ENCODE peak calls at places on chromosomes 4 and X, in nine cellular contexts. B, F, W, X, R, M, Q, U and Z are unnamed samples.

GRCh38 chr4:7371122-7371941 is 63.4 kb downstream of the PSAPL1 start:
- DNase-seq in B (no peak), F (no peak), W (no peak), X (no peak), R (peak), M (no peak), Q (no peak), U (no peak), Z (no peak)

GRCh38 chr4:60611762-60612496 is 588.2 kb upstream of the ADGRL3 start:
- DNase-seq in B (no peak), F (no peak), W (no peak), X (no peak), R (peak), M (no peak), Q (no peak), U (no peak), Z (no peak)

GRCh38 chr4:119337010-119337409 is 15.1 kb upstream of the FABP2 start:
- DNase-seq in B (no peak), F (peak), W (no peak), X (no peak), R (no peak), M (no peak), Q (no peak), U (no peak), Z (no peak)

GRCh38 chrX:12956704-12957541 is 18.0 kb upstream of the TMSB4X start:
- DNase-seq in B (peak), F (peak), W (no peak), X (peak), R (no peak), M (peak), Q (no peak), U (no peak), Z (no peak)

GRCh38 chr4:75834095-75834771 is 68.0 kb downstream of the PPEF2 start:
- DNase-seq in B (no peak), F (no peak), W (no peak), X (no peak), R (no peak), M (no peak), Q (no peak), U (no peak), Z (no peak)

GRCh38 chrX:150051096-150051495 is 112.8 kb upstream of the EOLA2 start:
- DNase-seq in B (no peak), F (no peak), W (no peak), X (no peak), R (no peak), M (no peak), Q (no peak), U (no peak), Z (no peak)

GRCh38 chr4:130336585-130337217 is 1240.7 kb downstream of the C4orf33 start:
- DNase-seq in B (no peak), F (peak), W (no peak), X (no peak), R (no peak), M (no peak), Q (peak), U (no peak), Z (no peak)

GRCh38 chrX:136879001-136879667 is 1.4 kb downstream of the RBMX start:
- DNase-seq in B (no peak), F (no peak), W (no peak), X (no peak), R (no peak), M (peak), Q (no peak), U (no peak), Z (no peak)

GRCh38 chr4:144578681-144579080 is 67.3 kb upstream of the HHIP start:
- DNase-seq in B (no peak), F (no peak), W (no peak), X (no peak), R (no peak), M (no peak), Q (no peak), U (no peak), Z (no peak)

GRCh38 chrX:53281321-53281822 is at the start of gene IQSEC2:
- DNase-seq in B (no peak), F (peak), W (peak), X (no peak), R (peak), M (no peak), Q (peak), U (no peak), Z (peak)

GRCh38 chr4:181007751-181008150 is 1235.5 kb upstream of the TENM3 start:
- DNase-seq in B (no peak), F (peak), W (no peak), X (no peak), R (no peak), M (no peak), Q (no peak), U (no peak), Z (no peak)

GRCh38 chr4:16027114-16027513 is 56.7 kb downstream of the PROM1 start:
- DNase-seq in B (no peak), F (no peak), W (no peak), X (no peak), R (no peak), M (no peak), Q (no peak), U (no peak), Z (no peak)

GRCh38 chr4:173073939-173074500 is 94.6 kb upstream of the GALNT7 start:
- DNase-seq in B (no peak), F (no peak), W (no peak), X (no peak), R (no peak), M (no peak), Q (peak), U (no peak), Z (no peak)

GRCh38 chr4:183797041-183797444 is 108.1 kb upstream of the STOX2 start:
- DNase-seq in B (peak), F (no peak), W (no peak), X (peak), R (no peak), M (no peak), Q (peak), U (no peak), Z (peak)

GRCh38 chr4:31667701-31668100 is 947.5 kb downstream of the PCDH7 start:
- DNase-seq in B (no peak), F (no peak), W (no peak), X (no peak), R (no peak), M (no peak), Q (no peak), U (no peak), Z (no peak)

GRCh38 chr4:186351672-186352194 is 85.7 kb downstream of the F11 start:
- DNase-seq in B (no peak), F (no peak), W (no peak), X (no peak), R (no peak), M (no peak), Q (no peak), U (no peak), Z (no peak)

GRCh38 chrX:71859637-71860036 is 51.0 kb upstream of the NHSL2 start:
- DNase-seq in B (no peak), F (peak), W (no peak), X (peak), R (no peak), M (peak), Q (peak), U (no peak), Z (no peak)

GRCh38 chr4:38162240-38162784 is 202.1 kb downstream of the PTTG2 start:
- DNase-seq in B (no peak), F (peak), W (peak), X (no peak), R (no peak), M (no peak), Q (peak), U (no peak), Z (no peak)

GRCh38 chr4:79209822-79210635 is 115.8 kb downstream of the NAA11 start:
- DNase-seq in B (no peak), F (peak), W (no peak), X (no peak), R (peak), M (no peak), Q (no peak), U (no peak), Z (no peak)

GRCh38 chr4:73978886-73979285 is 2.9 kb downstream of the PF4 start:
- DNase-seq in B (no peak), F (peak), W (no peak), X (no peak), R (no peak), M (no peak), Q (no peak), U (no peak), Z (no peak)

GRCh38 chrX:119516157-119516702 is 48.0 kb downstream of the SLC25A5 start:
- DNase-seq in B (peak), F (peak), W (peak), X (peak), R (no peak), M (peak), Q (peak), U (no peak), Z (no peak)

GRCh38 chr4:147096667-147097604 is 151.3 kb upstream of the TTC29 start:
- DNase-seq in B (no peak), F (peak), W (no peak), X (no peak), R (no peak), M (peak), Q (peak), U (no peak), Z (no peak)

GRCh38 chrX:42988700-42989099 is 210.7 kb upstream of the PPP1R2C start:
- DNase-seq in B (no peak), F (no peak), W (no peak), X (no peak), R (no peak), M (no peak), Q (no peak), U (no peak), Z (no peak)

GRCh38 chr4:54281060-54281781 is 52.1 kb downstream of the PDGFRA start:
- DNase-seq in B (no peak), F (peak), W (peak), X (no peak), R (peak), M (no peak), Q (no peak), U (no peak), Z (peak)

GRCh38 chrX:119757979-119758681 is at the start of gene SOWAHD:
- DNase-seq in B (no peak), F (no peak), W (peak), X (peak), R (no peak), M (peak), Q (peak), U (peak), Z (peak)

GRCh38 chrX:77347572-77347971 is 99.6 kb upstream of the FGF16 start:
- DNase-seq in B (no peak), F (no peak), W (no peak), X (no peak), R (no peak), M (no peak), Q (peak), U (no peak), Z (no peak)

GRCh38 chr4:108168213-108168671 is 490 bp downstream of the LEF1 start:
- DNase-seq in B (no peak), F (no peak), W (no peak), X (no peak), R (no peak), M (peak), Q (no peak), U (no peak), Z (no peak)

GRCh38 chr4:31083451-31083850 is 363.3 kb downstream of the PCDH7 start:
- DNase-seq in B (no peak), F (no peak), W (no peak), X (no peak), R (no peak), M (no peak), Q (no peak), U (no peak), Z (no peak)

GRCh38 chr4:147984065-147984777 is 252.3 kb downstream of the ARHGAP10 start:
- DNase-seq in B (peak), F (peak), W (no peak), X (no peak), R (no peak), M (peak), Q (peak), U (no peak), Z (no peak)

GRCh38 chrX:119042040-119042439 is 30.8 kb upstream of the CT47C1 start:
- DNase-seq in B (no peak), F (no peak), W (no peak), X (no peak), R (no peak), M (no peak), Q (no peak), U (no peak), Z (no peak)

GRCh38 chr4:22672944-22673343 is 19.8 kb upstream of the GBA3 start:
- DNase-seq in B (no peak), F (no peak), W (no peak), X (no peak), R (no peak), M (no peak), Q (no peak), U (no peak), Z (no peak)

GRCh38 chrX:118974088-118974907 is at the start of gene LONRF3:
- DNase-seq in B (peak), F (peak), W (peak), X (peak), R (peak), M (peak), Q (peak), U (peak), Z (peak)

GRCh38 chr4:476501-476900 is 22.5 kb downstream of the ZNF721 start:
- DNase-seq in B (no peak), F (peak), W (no peak), X (no peak), R (no peak), M (no peak), Q (no peak), U (no peak), Z (no peak)

GRCh38 chr4:102684605-102685052 is 76.1 kb downstream of the MANBA start:
- DNase-seq in B (no peak), F (peak), W (no peak), X (no peak), R (no peak), M (no peak), Q (no peak), U (no peak), Z (no peak)